ENCODE peak calls at places on chromosomes 16 and 17, in seven cellular contexts. L is foreskin melanocyte; B is germinal center; V is stimulated activated naive CD8-positive, alpha-beta T cell treated with anti-CD3 and anti-CD28 coated beads, Interleukin-15, amount 100 ng/mL, for 72 hours; N is ACHN; E is anterior cingulate cortex; W is stimulated activated CD4-positive, alpha-beta T cell treated with anti-CD3 and anti-CD28 coated beads, Interleukin-4, amount 100 ng/mL, for 1 hour. R is an unnamed sample.
A peak's percentile ranks its signal among the peaks of the same experiment; 100 is the strongest.

GRCh38 chr17:82587234-82588086 is 60.8 kb downstream of the WDR45B start:
- DNase-seq in L (no peak), B (no peak), V (no peak), N (no peak), E (no peak), W (no peak), R (no peak)

GRCh38 chr16:85349413-85350145 is 237.3 kb upstream of the CIBAR2 start:
- DNase-seq in L (no peak), B (no peak), V (no peak), N (no peak), E (no peak), W (no peak), R (no peak)

GRCh38 chr17:72600934-72601333 is 480.1 kb downstream of the SOX9 start:
- DNase-seq in L (no peak), B (no peak), V (no peak), N (peak; percentile 68), E (no peak), W (no peak), R (no peak)

GRCh38 chr17:32970281-32970680 is 21.4 kb upstream of the SPACA3 start:
- DNase-seq in L (no peak), B (no peak), V (no peak), N (no peak), E (no peak), W (no peak), R (no peak)

GRCh38 chr17:63540581-63540980 is 9.7 kb upstream of the DCAF7 start:
- DNase-seq in L (no peak), B (no peak), V (no peak), N (no peak), E (no peak), W (no peak), R (no peak)

GRCh38 chr17:32927201-32927723 is 691 bp upstream of the TMEM98 start:
- DNase-seq in L (no peak), B (no peak), V (no peak), N (no peak), E (no peak), W (no peak), R (no peak)

GRCh38 chr17:59493867-59494266 is 71.5 kb upstream of the DHX40 start:
- DNase-seq in L (no peak), B (no peak), V (no peak), N (no peak), E (no peak), W (no peak), R (no peak)

GRCh38 chr17:35087731-35088646 is 24.5 kb upstream of the RFFL start:
- DNase-seq in L (peak; percentile 33), B (no peak), V (peak; percentile 34), N (peak; percentile 71), E (peak; percentile 45), W (peak; percentile 14), R (peak; percentile 84)

GRCh38 chr17:77885678-77886386 is 72.7 kb upstream of the TNRC6C start:
- DNase-seq in L (no peak), B (no peak), V (no peak), N (no peak), E (no peak), W (no peak), R (no peak)

GRCh38 chr16:85984947-85985451 is 86.0 kb downstream of the IRF8 start:
- DNase-seq in L (no peak), B (peak; percentile 42), V (no peak), N (no peak), E (no peak), W (no peak), R (peak; percentile 64)

GRCh38 chr16:79653337-79654000 is 52.9 kb upstream of the MAF start:
- DNase-seq in L (no peak), B (no peak), V (no peak), N (no peak), E (no peak), W (no peak), R (no peak)

GRCh38 chr17:55570360-55570759 is 59.1 kb upstream of the SMIM36 start:
- DNase-seq in L (no peak), B (no peak), V (no peak), N (no peak), E (no peak), W (no peak), R (no peak)

GRCh38 chr17:1232331-1232730 is 37.9 kb upstream of the BHLHA9 start:
- DNase-seq in L (no peak), B (no peak), V (no peak), N (no peak), E (no peak), W (no peak), R (no peak)

GRCh38 chr17:32783602-32784001 is 93.3 kb downstream of the MYO1D start:
- DNase-seq in L (peak; percentile 55), B (peak; percentile 53), V (peak; percentile 3), N (peak; percentile 79), E (no peak), W (no peak), R (no peak)

R was measured in Peyer's patch.